ENCODE peak calls at places on chromosomes 3 and 15, in ten cellular contexts. S is right lobe of liver, Y is IMR-90, I is A673, Z is sigmoid colon, C is brain microvascular endothelial cell, B is dorsolateral prefrontal cortex, G is tibial artery, U is testis, O is OCI-LY7. M is an unnamed sample.

GRCh38 chr15:82129769-82130168 is 84.0 kb upstream of the MEX3B start:
- DNase-seq in G (no peak), B (no peak), I (no peak), Z (no peak), S (no peak), O (no peak), C (peak; percentile 94), Y (peak; percentile 96), U (no peak), M (peak; percentile 65)

GRCh38 chr3:55434789-55435188 is 52.3 kb downstream of the WNT5A start:
- DNase-seq in I (peak; percentile 42), B (no peak), Y (peak; percentile 21), O (peak; percentile 71), G (no peak), S (no peak), Z (no peak), C (peak; percentile 12), U (no peak), M (peak; percentile 69)

GRCh38 chr15:64847016-64847415 is 5.3 kb downstream of the PLEKHO2 start:
- DNase-seq in I (no peak), B (no peak), C (no peak), S (no peak), G (no peak), O (no peak), U (no peak), Z (peak; percentile 53), Y (no peak), M (no peak)

GRCh38 chr15:64774556-64775523 is 549 bp downstream of the RBPMS2 start:
- DNase-seq in I (no peak), Y (no peak), G (no peak), S (peak; percentile 59), U (no peak), C (no peak), Z (peak; percentile 68), O (no peak), B (no peak), M (no peak)

GRCh38 chr3:127856801-127857200 is 34.5 kb upstream of the MGLL start:
- DNase-seq in Y (no peak), Z (no peak), I (no peak), C (no peak), O (no peak), U (no peak), S (no peak), B (no peak), G (no peak), M (no peak)

GRCh38 chr3:130892759-130893239 is 1.1 kb upstream of the ATP2C1 start:
- DNase-seq in B (peak; percentile 51), O (peak; percentile 86), C (peak; percentile 76), U (peak; percentile 90), I (peak; percentile 83), Z (peak; percentile 77), Y (peak; percentile 79), S (peak; percentile 69), G (peak; percentile 73), M (peak; percentile 89)

GRCh38 chr15:66424963-66425612 is 38.4 kb downstream of the MAP2K1 start:
- DNase-seq in Y (no peak), G (no peak), U (no peak), C (no peak), Z (no peak), O (no peak), S (no peak), B (no peak), I (no peak), M (no peak)

GRCh38 chr3:46668116-46668515 is 25.4 kb downstream of the ALS2CL start:
- DNase-seq in U (no peak), B (no peak), G (no peak), C (no peak), I (no peak), O (no peak), Z (peak; percentile 47), Y (no peak), S (peak; percentile 41), M (no peak)

GRCh38 chr3:45676248-45677044 is 12.8 kb upstream of the SACM1L start:
- DNase-seq in Z (no peak), U (peak; percentile 41), Y (no peak), G (no peak), O (no peak), I (no peak), B (no peak), C (no peak), S (no peak), M (no peak)

GRCh38 chr15:94008101-94009080 is 223.0 kb upstream of the MCTP2 start:
- DNase-seq in I (no peak), Y (peak; percentile 26), Z (no peak), B (no peak), U (no peak), O (no peak), G (no peak), S (no peak), C (peak; percentile 10), M (no peak)

GRCh38 chr15:77186518-77187095 is 115.7 kb upstream of the TSPAN3 start:
- DNase-seq in I (peak; percentile 65), Y (peak; percentile 47), Z (no peak), S (no peak), O (peak; percentile 48), B (no peak), U (no peak), C (no peak), G (no peak), M (peak; percentile 61)

GRCh38 chr3:142209655-142210054 is 15.7 kb downstream of the GK5 start:
- DNase-seq in O (no peak), I (peak; percentile 81), B (no peak), G (peak; percentile 67), Y (peak; percentile 72), S (no peak), C (peak; percentile 79), U (peak; percentile 54), Z (peak; percentile 87), M (peak; percentile 97)

GRCh38 chr3:27885641-27886040 is 163.5 kb upstream of the EOMES start:
- DNase-seq in U (no peak), I (no peak), S (no peak), C (no peak), G (no peak), Y (no peak), B (no peak), Z (no peak), O (no peak), M (no peak)

GRCh38 chr15:64503640-64504039 is 43.3 kb downstream of the ZNF609 start:
- DNase-seq in S (no peak), Z (no peak), B (no peak), C (no peak), O (peak; percentile 14), I (no peak), Y (no peak), U (no peak), G (no peak), M (no peak)

GRCh38 chr3:139098391-139098790 is 53.7 kb upstream of the PRR23C start:
- DNase-seq in U (no peak), B (no peak), O (no peak), I (no peak), S (no peak), C (no peak), Y (no peak), G (no peak), Z (no peak), M (no peak)

GRCh38 chr15:95760508-95760907 is 570.0 kb upstream of the NR2F2 start:
- DNase-seq in I (peak; percentile 2), Z (no peak), O (no peak), B (no peak), U (peak; percentile 29), G (no peak), S (peak; percentile 45), C (no peak), Y (no peak), M (peak; percentile 15)
- TF ChIP-seq CTCF in I (no peak), Z (no peak), O (no peak), B (no peak), U (no peak), G (no peak), S (no peak), C (peak; percentile 5), Y (no peak), M (no peak)

DNA sequence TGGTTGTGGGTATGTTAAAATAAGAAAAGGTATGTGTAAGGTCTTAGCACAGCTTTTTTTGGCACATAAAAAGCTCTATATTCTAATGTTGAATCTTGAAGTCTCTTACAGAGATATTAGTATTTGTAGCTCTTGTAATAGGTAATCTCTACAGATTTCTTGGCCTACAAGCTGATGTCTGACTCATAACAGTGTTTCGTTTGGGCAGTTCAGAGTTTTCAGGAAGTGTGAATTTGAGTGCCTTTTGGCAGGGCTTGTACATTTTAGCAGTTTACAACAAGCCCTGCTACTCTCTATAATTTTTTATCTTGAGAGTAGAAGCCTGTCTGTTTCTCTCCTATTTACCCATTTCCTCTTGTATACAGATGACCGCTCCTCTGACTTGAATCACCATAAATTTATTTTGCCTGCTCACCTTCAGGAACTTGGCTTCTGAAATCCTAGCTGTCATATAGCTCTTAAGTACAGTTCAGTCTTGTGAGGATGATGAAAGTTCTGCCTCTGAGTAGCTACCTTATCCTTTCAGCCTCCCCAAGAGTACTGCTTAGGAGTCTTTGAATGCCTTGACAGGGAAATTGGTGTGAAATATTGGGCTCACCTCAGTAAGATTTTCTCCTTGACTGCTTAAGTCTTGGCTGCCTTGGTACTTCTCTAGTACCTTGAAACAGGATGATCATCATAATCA is 419.9 kb upstream of the RARB start:
- DNase-seq in Y (no peak), O (no peak), I (no peak), G (no peak), C (peak; percentile 23), Z (no peak), S (no peak), U (no peak), B (no peak), M (peak; percentile 30)
- H3K4me3 ChIP-seq in Y (no peak overlapping the region), O (no peak overlapping the region), I (no peak overlapping the region), G (no peak overlapping the region), C (no peak overlapping the region), Z (no peak overlapping the region), S (no peak overlapping the region), U (no peak overlapping the region), B (no peak overlapping the region), M (no peak overlapping the region)

GRCh38 chr3:157159037-157159761 is 748 bp downstream of the CCNL1 start:
- DNase-seq in O (peak; percentile 87), C (peak; percentile 39), B (no peak), S (peak; percentile 83), U (peak; percentile 65), Z (peak; percentile 82), I (peak; percentile 73), Y (peak; percentile 37), G (peak; percentile 41), M (peak; percentile 62)
- TF ChIP-seq CTCF in O (peak; percentile 51), C (peak; percentile 40), B (no peak), S (no peak), U (no peak), Z (no peak), I (peak; percentile 21), Y (no peak), G (no peak), M (peak; percentile 22)

GRCh38 chr3:425094-425493 is 228.5 kb downstream of the CHL1 start:
- DNase-seq in G (no peak), Z (no peak), S (no peak), B (no peak), I (no peak), O (no peak), U (peak; percentile 19), Y (no peak), C (no peak), M (no peak)
- H3K4me3 ChIP-seq in G (no peak overlapping the region), Z (no peak overlapping the region), S (no peak overlapping the region), B (no peak overlapping the region), I (no peak overlapping the region), O (no peak overlapping the region), U (no peak overlapping the region), Y (no peak overlapping the region), C (no peak overlapping the region), M (no peak overlapping the region)

GRCh38 chr3:62229908-62230307 is 143.4 kb downstream of the FEZF2 start:
- DNase-seq in I (peak; percentile 12), O (no peak), Z (no peak), B (no peak), Y (no peak), S (no peak), G (no peak), C (no peak), U (no peak), M (peak; percentile 17)
- TF ChIP-seq CTCF in I (peak; percentile 44), O (peak; percentile 51), Z (no peak), B (no peak), Y (peak; percentile 22), S (no peak), G (no peak), C (peak; percentile 33), U (no peak), M (peak; percentile 34)